ENCODE peak calls at places on chromosome 22, in eight cellular contexts. K is KG1, F is cardiac muscle cell, D is RWPE1, M is mucosa of descending colon, R is NCI-H187, V is anterior cingulate cortex, E is EH. Y is an unnamed sample.

GRCh38 chr22:29470159-29470855 is 9.7 kb upstream of the NEFH start:
- DNase-seq in F (peak), E (peak), K (peak), M (peak), V (peak), R (peak), D (peak), Y (peak)

GRCh38 chr22:46528121-46528610 is 9.3 kb downstream of the CELSR1 start:
- DNase-seq in R (no peak), E (peak), V (no peak), D (peak), M (no peak), K (no peak), F (no peak), Y (peak)

GRCh38 chr22:41620646-41621098 is at the start of gene DESI1:
- DNase-seq in F (no peak), R (no peak), M (no peak), K (peak), D (no peak), E (no peak), V (no peak), Y (peak)

GRCh38 chr22:32803020-32803758 is 1.7 kb downstream of the TIMP3 start:
- DNase-seq in E (peak), R (no peak), F (no peak), D (peak), M (no peak), V (no peak), K (no peak), Y (no peak)

GRCh38 chr22:21866821-21867527 is 471 bp downstream of the MAPK1 start:
- DNase-seq in M (peak), D (no peak), E (peak), R (no peak), F (peak), K (no peak), V (no peak), Y (no peak)

GRCh38 chr22:39493759-39494158 is 8.3 kb upstream of the MIEF1 start:
- DNase-seq in D (no peak), V (no peak), R (no peak), K (no peak), M (no peak), F (no peak), E (peak), Y (no peak)

GRCh38 chr22:35051034-35051535 is 14.9 kb upstream of the ISX start:
- DNase-seq in D (no peak), M (no peak), K (no peak), R (no peak), F (no peak), E (no peak), V (no peak), Y (no peak)

GRCh38 chr22:43777204-43777671 is 34.9 kb downstream of the EFCAB6 start:
- DNase-seq in K (no peak), M (no peak), D (peak), F (no peak), V (peak), R (no peak), E (peak), Y (no peak)

GRCh38 chr22:20434264-20434751 is 3.3 kb downstream of the SCARF2 start:
- DNase-seq in M (no peak), F (no peak), E (no peak), D (no peak), R (no peak), V (no peak), K (no peak), Y (no peak)

Y was measured in HepG2.